ENCODE peak calls at places on chromosomes 11 and 22, in ten cellular contexts. T is left lung; Q is HTR-8/SVneo; E is neuronal stem cell; B is NCI-H2227 treated with DMSO at 0.1 percent for 48 hours; Z is SHP77 treated with DMSO at 0.1 percent for 48 hours; L is neural progenitor cell; N is type B pancreatic cell; O is neural crest cell; C is CD8-positive, alpha-beta memory T cell. P is an unnamed sample.

GRCh38 chr11:75771646-75772410 is 3.2 kb downstream of the DGAT2 start:
- DNase-seq in T (peak), Q (no peak), E (no peak), B (no peak), Z (no peak), L (no peak), N (no peak), O (no peak), C (no peak), P (no peak)

GRCh38 chr11:116217006-116217405 is 555.8 kb downstream of the BUD13 start:
- DNase-seq in T (no peak), Q (no peak), E (no peak), B (no peak), Z (peak), L (no peak), N (no peak), O (no peak), C (no peak), P (peak)

GRCh38 chr11:122242731-122243130 is 126.7 kb upstream of the BLID start:
- DNase-seq in T (no peak), Q (no peak), E (no peak), B (no peak), Z (no peak), L (no peak), N (no peak), O (no peak), C (no peak), P (no peak)

GRCh38 chr11:78161937-78162336 is 22.5 kb upstream of the ALG8 start:
- DNase-seq in T (no peak), Q (no peak), E (no peak), B (no peak), Z (no peak), L (no peak), N (no peak), O (no peak), C (no peak), P (no peak)

GRCh38 chr11:1121343-1122331 is 36.1 kb upstream of the MUC5AC start:
- DNase-seq in T (no peak), Q (no peak), E (no peak), B (no peak), Z (no peak), L (no peak), N (peak), O (no peak), C (no peak), P (no peak)

GRCh38 chr11:131546218-131546895 is 175.9 kb downstream of the NTM start:
- DNase-seq in T (no peak), Q (no peak), E (no peak), B (no peak), Z (no peak), L (peak), N (no peak), O (no peak), C (no peak), P (no peak)

GRCh38 chr11:86740628-86741488 is 59.5 kb upstream of the PRSS23 start:
- DNase-seq in T (peak), Q (peak), E (peak), B (peak), Z (no peak), L (peak), N (no peak), O (no peak), C (no peak), P (no peak)

GRCh38 chr11:18063131-18063530 is 17.1 kb upstream of the TPH1 start:
- DNase-seq in T (no peak), Q (no peak), E (no peak), B (peak), Z (no peak), L (no peak), N (no peak), O (no peak), C (no peak), P (no peak)

GRCh38 chr22:45970709-45971388 is 6.1 kb downstream of the WNT7B start:
- DNase-seq in T (no peak), Q (no peak), E (no peak), B (peak), Z (no peak), L (peak), N (no peak), O (no peak), C (no peak), P (no peak)

GRCh38 chr11:73350908-73351636 is 25.1 kb upstream of the RELT start:
- DNase-seq in T (no peak), Q (peak), E (no peak), B (peak), Z (peak), L (peak), N (no peak), O (peak), C (peak), P (peak)

GRCh38 chr11:108754901-108755625 is 90.2 kb downstream of the DDX10 start:
- DNase-seq in T (no peak), Q (no peak), E (no peak), B (no peak), Z (no peak), L (no peak), N (no peak), O (no peak), C (no peak), P (peak)

GRCh38 chr22:39943366-39943765 is 16.8 kb upstream of the TMA7B start:
- DNase-seq in T (no peak), Q (no peak), E (no peak), B (no peak), Z (peak), L (peak), N (no peak), O (no peak), C (peak), P (peak)

GRCh38 chr11:68200639-68201038 is 12.5 kb downstream of the KMT5B start:
- DNase-seq in T (no peak), Q (no peak), E (no peak), B (no peak), Z (no peak), L (no peak), N (no peak), O (no peak), C (no peak), P (no peak)

GRCh38 chr11:46332568-46333128 is 14.6 kb upstream of the DGKZ start:
- DNase-seq in T (no peak), Q (no peak), E (no peak), B (peak), Z (no peak), L (peak), N (no peak), O (no peak), C (peak), P (no peak)

GRCh38 chr11:11691296-11692141 is 69.7 kb upstream of the GALNT18 start:
- DNase-seq in T (no peak), Q (no peak), E (peak), B (peak), Z (no peak), L (peak), N (no peak), O (peak), C (no peak), P (no peak)

GRCh38 chr11:112478806-112479205 is 218.1 kb upstream of the PLET1 start:
- DNase-seq in T (no peak), Q (no peak), E (no peak), B (no peak), Z (no peak), L (no peak), N (no peak), O (no peak), C (no peak), P (no peak)

GRCh38 chr11:32032478-32032877 is 58.4 kb upstream of the RCN1 start:
- DNase-seq in T (no peak), Q (no peak), E (no peak), B (no peak), Z (no peak), L (no peak), N (no peak), O (no peak), C (no peak), P (no peak)

GRCh38 chr22:22546490-22546889 is 12.6 kb downstream of the PRAME start:
- DNase-seq in T (no peak), Q (no peak), E (no peak), B (no peak), Z (no peak), L (no peak), N (no peak), O (no peak), C (no peak), P (no peak)

GRCh38 chr11:30258679-30259078 is 27.9 kb downstream of the FSHB start:
- DNase-seq in T (no peak), Q (no peak), E (no peak), B (no peak), Z (no peak), L (no peak), N (no peak), O (no peak), C (no peak), P (no peak)

GRCh38 chr22:49810363-49811013 is 17.2 kb downstream of the BRD1 start:
- DNase-seq in T (no peak), Q (no peak), E (no peak), B (no peak), Z (no peak), L (no peak), N (no peak), O (no peak), C (no peak), P (no peak)

GRCh38 chr11:73321342-73322110 is 13.4 kb downstream of the ARHGEF17 start:
- DNase-seq in T (no peak), Q (peak), E (no peak), B (no peak), Z (no peak), L (no peak), N (no peak), O (no peak), C (no peak), P (no peak)

GRCh38 chr11:124876818-124877630 is 11.8 kb downstream of the ROBO3 start:
- DNase-seq in T (no peak), Q (no peak), E (no peak), B (no peak), Z (no peak), L (no peak), N (no peak), O (no peak), C (no peak), P (no peak)

GRCh38 chr11:106399075-106399500 is 321.6 kb downstream of the AASDHPPT start:
- DNase-seq in T (peak), Q (peak), E (no peak), B (no peak), Z (no peak), L (peak), N (no peak), O (no peak), C (no peak), P (no peak)

GRCh38 chr22:27218521-27218920 is 561.1 kb downstream of the MIAT start:
- DNase-seq in T (no peak), Q (no peak), E (no peak), B (no peak), Z (no peak), L (no peak), N (no peak), O (no peak), C (no peak), P (no peak)

GRCh38 chr11:121488641-121489040 is 35.9 kb upstream of the SORL1-AS1 start:
- DNase-seq in T (no peak), Q (no peak), E (no peak), B (no peak), Z (no peak), L (no peak), N (no peak), O (no peak), C (no peak), P (no peak)

GRCh38 chr11:34870548-34871209 is 45.5 kb downstream of the APIP start:
- DNase-seq in T (no peak), Q (no peak), E (no peak), B (no peak), Z (no peak), L (no peak), N (no peak), O (no peak), C (no peak), P (no peak)

GRCh38 chr11:111456086-111456858 is 55.9 kb downstream of the BTG4 start:
- DNase-seq in T (no peak), Q (no peak), E (no peak), B (no peak), Z (no peak), L (no peak), N (peak), O (no peak), C (no peak), P (peak)

GRCh38 chr11:9347100-9347499 is 32.7 kb upstream of the TMEM41B start:
- DNase-seq in T (no peak), Q (no peak), E (no peak), B (no peak), Z (no peak), L (no peak), N (no peak), O (no peak), C (peak), P (no peak)

GRCh38 chr22:37808294-37808657 is 542 bp downstream of the GCAT start:
- DNase-seq in T (no peak), Q (no peak), E (no peak), B (no peak), Z (no peak), L (no peak), N (no peak), O (no peak), C (no peak), P (no peak)

GRCh38 chr11:121563003-121563402 is 110.2 kb upstream of the SORL1-AS1 start:
- DNase-seq in T (no peak), Q (no peak), E (no peak), B (no peak), Z (no peak), L (no peak), N (no peak), O (no peak), C (no peak), P (no peak)

GRCh38 chr11:67271548-67272284 is 5.4 kb downstream of the GRK2 start:
- DNase-seq in T (peak), Q (no peak), E (no peak), B (no peak), Z (no peak), L (no peak), N (no peak), O (no peak), C (peak), P (peak)

GRCh38 chr11:908273-908672 is 2.3 kb downstream of the CHID1 start:
- DNase-seq in T (no peak), Q (no peak), E (no peak), B (no peak), Z (no peak), L (no peak), N (no peak), O (no peak), C (no peak), P (no peak)

GRCh38 chr22:26367402-26368245 is 61.4 kb upstream of the ASPHD2 start:
- DNase-seq in T (no peak), Q (no peak), E (peak), B (peak), Z (peak), L (peak), N (no peak), O (peak), C (peak), P (peak)

GRCh38 chr11:114059278-114059983 is at the start of gene ZBTB16:
- DNase-seq in T (peak), Q (no peak), E (peak), B (peak), Z (no peak), L (peak), N (peak), O (peak), C (peak), P (no peak)

GRCh38 chr11:17221968-17222367 is 14.2 kb upstream of the PIK3C2A start:
- DNase-seq in T (no peak), Q (no peak), E (no peak), B (no peak), Z (no peak), L (no peak), N (no peak), O (no peak), C (no peak), P (no peak)

GRCh38 chr11:8730697-8731020 is 48.1 kb downstream of the RPL27A start:
- DNase-seq in T (no peak), Q (no peak), E (no peak), B (no peak), Z (no peak), L (no peak), N (no peak), O (no peak), C (no peak), P (no peak)

GRCh38 chr11:120125005-120125404 is 12.9 kb downstream of the TRIM29 start:
- DNase-seq in T (no peak), Q (peak), E (no peak), B (no peak), Z (no peak), L (no peak), N (no peak), O (no peak), C (no peak), P (no peak)

GRCh38 chr11:47448566-47449427 is at the start of gene RAPSN:
- DNase-seq in T (no peak), Q (no peak), E (no peak), B (no peak), Z (no peak), L (no peak), N (no peak), O (no peak), C (no peak), P (no peak)

P was measured in Karpas-422.